ENCODE peak calls at places on chromosome 17, in eight cellular contexts. G is putamen; K is activated naive CD8-positive, alpha-beta T cell treated with anti-CD3 and anti-CD28 coated beads, Interleukin-2, amount 50 U/mL, for 24 hours; P is stimulated activated CD4-positive, alpha-beta T cell treated with anti-CD3 and anti-CD28 coated beads, Interleukin-15, amount 100 ng/mL, for 1 hour; E is progenitor cell of endocrine pancreas; I is EH; V is nephron progenitor cell; D is NCI-H187. A is an unnamed sample.
A peak's percentile ranks its signal among the peaks of the same experiment; 100 is the strongest.

GRCh38 chr17:57911834-57912673 is 43.2 kb downstream of the CUEDC1 start:
- DNase-seq in V (peak; percentile 59), D (peak; percentile 52), I (no peak), E (no peak), P (no peak), G (peak; percentile 96), K (no peak), A (no peak)

GRCh38 chr17:14143678-14144077 is 74.4 kb downstream of the COX10 start:
- DNase-seq in I (no peak), G (no peak), V (no peak), D (no peak), K (no peak), E (no peak), P (no peak), A (peak; percentile 6)

GRCh38 chr17:77233635-77234334 is 93.0 kb downstream of the SEC14L1 start:
- DNase-seq in G (no peak), E (no peak), I (peak; percentile 51), D (no peak), P (no peak), K (no peak), V (no peak), A (peak; percentile 34)

GRCh38 chr17:40310882-40311391 is 2.0 kb downstream of the RARA start:
- DNase-seq in I (no peak), V (no peak), K (no peak), P (no peak), E (no peak), G (no peak), D (no peak), A (no peak)

GRCh38 chr17:33642002-33642401 is 348.9 kb upstream of the ASIC2 start:
- DNase-seq in I (no peak), D (no peak), E (no peak), K (no peak), V (no peak), G (no peak), P (no peak), A (no peak)

GRCh38 chr17:40316571-40317344 is 7.8 kb downstream of the RARA start:
- DNase-seq in D (no peak), E (no peak), K (no peak), V (peak; percentile 70), P (no peak), G (no peak), I (peak; percentile 85), A (no peak)

GRCh38 chr17:81572499-81573030 is 20.4 kb upstream of the FAAP100 start:
- DNase-seq in V (no peak), E (no peak), I (no peak), K (no peak), G (no peak), D (no peak), P (no peak), A (no peak)

GRCh38 chr17:38705803-38706624 is 941 bp downstream of the MLLT6 start:
- DNase-seq in K (peak; percentile 57), D (peak; percentile 29), P (peak; percentile 8), V (peak; percentile 49), E (peak; percentile 28), I (peak; percentile 35), G (no peak), A (no peak)

GRCh38 chr17:77446959-77447634 is 306.3 kb downstream of the SEC14L1 start:
- DNase-seq in P (no peak), D (no peak), I (peak; percentile 32), G (no peak), K (no peak), E (no peak), V (no peak), A (no peak)

GRCh38 chr17:1730004-1730344 is 5.5 kb downstream of the WDR81 start:
- DNase-seq in V (no peak), K (no peak), D (no peak), P (no peak), I (no peak), E (no peak), G (no peak), A (no peak)